ENCODE peak calls at places on chromosomes 5 and 9, in ten cellular contexts. K is activated CD4-positive, CD25-positive, alpha-beta regulatory T cell treated with anti-CD3 and anti-CD28 coated beads, Interleukin-2, amount 50 U/mL, for 72 hours; H is HTR-8/SVneo; W is WTC11; O is Calu3; T is GM23248; F is Daoy; P is astrocyte; J is NCI-H69; R is iris pigment epithelial cell. L is an unnamed sample.

GRCh38 chr5:117769877-117770276 is 1195.3 kb upstream of the SEMA6A start:
- DNase-seq in K (no peak), H (no peak), W (no peak), O (no peak), T (no peak), F (no peak), P (no peak), J (peak; percentile 88), R (no peak), L (no peak)

GRCh38 chr9:131254107-131254491 is 22.2 kb downstream of the FAM78A start:
- DNase-seq in K (no peak), H (no peak), W (no peak), O (no peak), T (no peak), F (no peak), P (no peak), J (no peak), R (no peak), L (no peak)

GRCh38 chr5:98635631-98636030 is 137.8 kb upstream of the RGMB start:
- DNase-seq in K (no peak), H (peak; percentile 24), W (no peak), O (no peak), T (no peak), F (peak; percentile 26), P (peak; percentile 74), J (peak; percentile 45), R (peak; percentile 62), L (no peak)

GRCh38 chr9:131266301-131267229 is 9.7 kb downstream of the FAM78A start:
- DNase-seq in K (no peak), H (no peak), W (no peak), O (no peak), T (no peak), F (no peak), P (no peak), J (no peak), R (no peak), L (no peak)

GRCh38 chr5:10534491-10535236 is 29.2 kb upstream of the ANKRD33B start:
- DNase-seq in K (no peak), H (no peak), W (no peak), O (no peak), T (no peak), F (no peak), P (no peak), J (peak; percentile 55), R (no peak), L (no peak)

GRCh38 chr5:159850192-159850573 is 66.1 kb upstream of the ADRA1B start:
- DNase-seq in K (no peak), H (no peak), W (no peak), O (no peak), T (peak; percentile 90), F (peak; percentile 86), P (peak; percentile 79), J (no peak), R (peak; percentile 78), L (no peak)

GRCh38 chr9:73780916-73781315 is 629.3 kb downstream of the ANXA1 start:
- DNase-seq in K (no peak), H (peak; percentile 1), W (no peak), O (no peak), T (peak; percentile 79), F (peak; percentile 77), P (peak; percentile 96), J (no peak), R (peak; percentile 98), L (no peak)

GRCh38 chr9:76717176-76717575 is 47.1 kb upstream of the PCA3 start:
- DNase-seq in K (no peak), H (no peak), W (no peak), O (no peak), T (no peak), F (no peak), P (no peak), J (peak; percentile 94), R (no peak), L (no peak)

GRCh38 chr9:135960328-135961276 is 571 bp downstream of the UBAC1 start:
- DNase-seq in K (no peak), H (no peak), W (no peak), O (no peak), T (peak; percentile 64), F (peak; percentile 40), P (no peak), J (peak; percentile 58), R (peak; percentile 16), L (no peak)

GRCh38 chr5:67100301-67100700 is 96.3 kb downstream of the CD180 start:
- DNase-seq in K (no peak), H (no peak), W (no peak), O (no peak), T (no peak), F (no peak), P (no peak), J (no peak), R (no peak), L (no peak)

GRCh38 chr5:961002-961710 is 47.4 kb upstream of the NKD2 start:
- DNase-seq in K (no peak), H (no peak), W (no peak), O (no peak), T (no peak), F (no peak), P (no peak), J (no peak), R (no peak), L (no peak)

GRCh38 chr5:132883261-132883834 is 9.9 kb downstream of the LEAP2 start:
- DNase-seq in K (no peak), H (peak; percentile 63), W (peak; percentile 28), O (peak; percentile 60), T (peak; percentile 89), F (peak; percentile 63), P (peak; percentile 45), J (peak; percentile 81), R (peak; percentile 69), L (no peak)

GRCh38 chr9:14127656-14128055 is 186.3 kb downstream of the NFIB start:
- DNase-seq in K (no peak), H (no peak), W (no peak), O (no peak), T (peak; percentile 48), F (no peak), P (peak; percentile 57), J (no peak), R (peak; percentile 71), L (no peak)

GRCh38 chr5:175681975-175682354 is 24.1 kb downstream of the HRH2 start:
- DNase-seq in K (no peak), H (no peak), W (no peak), O (no peak), T (no peak), F (no peak), P (no peak), J (no peak), R (no peak), L (no peak)

GRCh38 chr5:102792705-102793104 is 37.6 kb downstream of the PAM start:
- DNase-seq in K (no peak), H (no peak), W (no peak), O (peak; percentile 15), T (peak; percentile 57), F (peak; percentile 19), P (no peak), J (peak; percentile 92), R (peak; percentile 51), L (no peak)

GRCh38 chr9:86354048-86354881 is at the start of gene TUT7:
- DNase-seq in K (peak; percentile 99), H (peak; percentile 83), W (peak; percentile 97), O (peak; percentile 97), T (peak; percentile 99), F (peak; percentile 99), P (peak; percentile 93), J (peak; percentile 98), R (peak; percentile 97), L (peak; percentile 89)

GRCh38 chr9:4079346-4079745 is 220.5 kb downstream of the GLIS3 start:
- DNase-seq in K (no peak), H (no peak), W (no peak), O (no peak), T (no peak), F (no peak), P (no peak), J (no peak), R (no peak), L (no peak)

GRCh38 chr5:133531178-133531577 is 81.2 kb downstream of the FSTL4 start:
- DNase-seq in K (no peak), H (no peak), W (no peak), O (no peak), T (no peak), F (peak; percentile 13), P (no peak), J (no peak), R (no peak), L (no peak)

GRCh38 chr9:98074119-98074990 is 17.8 kb downstream of the NANS start:
- DNase-seq in K (peak; percentile 70), H (peak; percentile 61), W (peak; percentile 83), O (peak; percentile 74), T (peak; percentile 73), F (peak; percentile 36), P (no peak), J (peak; percentile 67), R (peak; percentile 52), L (peak; percentile 52)

GRCh38 chr9:19631181-19631580 is 157.7 kb downstream of the SLC24A2 start:
- DNase-seq in K (no peak), H (no peak), W (no peak), O (peak; percentile 21), T (no peak), F (no peak), P (no peak), J (peak; percentile 18), R (no peak), L (no peak)

GRCh38 chr5:43209060-43209459 is 17.0 kb downstream of the NIM1K start:
- DNase-seq in K (no peak), H (no peak), W (no peak), O (no peak), T (no peak), F (no peak), P (no peak), J (peak; percentile 52), R (no peak), L (no peak)

GRCh38 chr9:95010431-95010838 is 283.9 kb downstream of the AOPEP start:
- DNase-seq in K (no peak), H (no peak), W (no peak), O (no peak), T (no peak), F (no peak), P (no peak), J (no peak), R (no peak), L (no peak)